ENCODE peak calls at places on chromosomes 4 and X, in six cellular contexts. One of them, this sample, is unnamed.

GRCh38 chr4:182478475-182478874 is 235.3 kb downstream of the TENM3 start:
- DNase-seq in CD8-positive, alpha-beta T cell: no peak
- DNase-seq in sigmoid colon: no peak
- DNase-seq in bronchial epithelial cell: peak
- DNase-seq in fibroblast of pulmonary artery: peak
- DNase-seq in mammary epithelial cell: peak
- DNase-seq in this sample: no peak

GRCh38 chrX:120309873-120310730 is 1.2 kb downstream of the TMEM255A start:
- DNase-seq in bronchial epithelial cell: no peak
- DNase-seq in fibroblast of pulmonary artery: no peak
- DNase-seq in CD8-positive, alpha-beta T cell: no peak
- DNase-seq in sigmoid colon: no peak
- DNase-seq in mammary epithelial cell: no peak
- DNase-seq in this sample: no peak

GRCh38 chrX:3449287-3449686 is 102.8 kb upstream of the MXRA5 start:
- DNase-seq in fibroblast of pulmonary artery: peak
- DNase-seq in bronchial epithelial cell: no peak
- DNase-seq in mammary epithelial cell: no peak
- DNase-seq in sigmoid colon: no peak
- DNase-seq in CD8-positive, alpha-beta T cell: no peak
- DNase-seq in this sample: no peak

GRCh38 chr4:2411786-2412510 is 6.5 kb downstream of the ZFYVE28 start:
- DNase-seq in sigmoid colon: no peak
- DNase-seq in bronchial epithelial cell: no peak
- DNase-seq in fibroblast of pulmonary artery: no peak
- DNase-seq in mammary epithelial cell: no peak
- DNase-seq in CD8-positive, alpha-beta T cell: no peak
- DNase-seq in this sample: no peak

GRCh38 chr4:144861471-144861870 is 215.5 kb downstream of the HHIP start:
- DNase-seq in mammary epithelial cell: no peak
- DNase-seq in bronchial epithelial cell: no peak
- DNase-seq in sigmoid colon: no peak
- DNase-seq in fibroblast of pulmonary artery: no peak
- DNase-seq in CD8-positive, alpha-beta T cell: no peak
- DNase-seq in this sample: no peak

GRCh38 chr4:140144050-140144449 is 9.9 kb downstream of the MAML3 start:
- DNase-seq in mammary epithelial cell: no peak
- DNase-seq in sigmoid colon: no peak
- DNase-seq in bronchial epithelial cell: no peak
- DNase-seq in fibroblast of pulmonary artery: no peak
- DNase-seq in CD8-positive, alpha-beta T cell: no peak
- DNase-seq in this sample: no peak

GRCh38 chr4:91256043-91256442 is 1047.7 kb upstream of the GRID2 start:
- DNase-seq in mammary epithelial cell: no peak
- DNase-seq in bronchial epithelial cell: no peak
- DNase-seq in sigmoid colon: no peak
- DNase-seq in CD8-positive, alpha-beta T cell: no peak
- DNase-seq in fibroblast of pulmonary artery: no peak
- DNase-seq in this sample: no peak

GRCh38 chrX:40108959-40109287 is 11.2 kb upstream of the BCOR start:
- DNase-seq in sigmoid colon: peak
- DNase-seq in mammary epithelial cell: peak
- DNase-seq in CD8-positive, alpha-beta T cell: peak
- DNase-seq in bronchial epithelial cell: no peak
- DNase-seq in fibroblast of pulmonary artery: peak
- DNase-seq in this sample: no peak

GRCh38 chrX:47831788-47832187 is 4.9 kb upstream of the ZNF81 start:
- DNase-seq in bronchial epithelial cell: peak
- DNase-seq in CD8-positive, alpha-beta T cell: no peak
- DNase-seq in sigmoid colon: no peak
- DNase-seq in fibroblast of pulmonary artery: peak
- DNase-seq in mammary epithelial cell: peak
- DNase-seq in this sample: no peak

GRCh38 chr4:138975225-138975624 is 40.4 kb upstream of the NOCT start:
- DNase-seq in CD8-positive, alpha-beta T cell: no peak
- DNase-seq in bronchial epithelial cell: no peak
- DNase-seq in sigmoid colon: no peak
- DNase-seq in mammary epithelial cell: no peak
- DNase-seq in fibroblast of pulmonary artery: no peak
- DNase-seq in this sample: no peak

GRCh38 chrX:130330706-130331105 is 9.0 kb upstream of the SLC25A14 start:
- DNase-seq in bronchial epithelial cell: peak
- DNase-seq in sigmoid colon: no peak
- DNase-seq in mammary epithelial cell: peak
- DNase-seq in fibroblast of pulmonary artery: peak
- DNase-seq in CD8-positive, alpha-beta T cell: no peak
- DNase-seq in this sample: no peak

GRCh38 chr4:152109585-152110509 is 349.0 kb upstream of the GATB start:
- DNase-seq in fibroblast of pulmonary artery: no peak
- DNase-seq in CD8-positive, alpha-beta T cell: no peak
- DNase-seq in sigmoid colon: no peak
- DNase-seq in mammary epithelial cell: no peak
- DNase-seq in bronchial epithelial cell: no peak
- DNase-seq in this sample: no peak

GRCh38 chr4:17326756-17327155 is 185.1 kb downstream of the QDPR start:
- DNase-seq in fibroblast of pulmonary artery: no peak
- DNase-seq in CD8-positive, alpha-beta T cell: no peak
- DNase-seq in sigmoid colon: no peak
- DNase-seq in mammary epithelial cell: no peak
- DNase-seq in bronchial epithelial cell: no peak
- DNase-seq in this sample: no peak

GRCh38 chr4:134632056-134632455 is 430.5 kb upstream of the PABPC4L start:
- DNase-seq in fibroblast of pulmonary artery: no peak
- DNase-seq in bronchial epithelial cell: no peak
- DNase-seq in mammary epithelial cell: no peak
- DNase-seq in sigmoid colon: no peak
- DNase-seq in CD8-positive, alpha-beta T cell: no peak
- DNase-seq in this sample: no peak

GRCh38 chrX:68846536-68846935 is 17.7 kb downstream of the EFNB1 start:
- DNase-seq in CD8-positive, alpha-beta T cell: no peak
- DNase-seq in bronchial epithelial cell: no peak
- DNase-seq in fibroblast of pulmonary artery: no peak
- DNase-seq in mammary epithelial cell: no peak
- DNase-seq in sigmoid colon: no peak
- DNase-seq in this sample: no peak

GRCh38 chrX:110407910-110408545 is 49.4 kb downstream of the RTL9 start:
- DNase-seq in bronchial epithelial cell: peak
- DNase-seq in sigmoid colon: no peak
- DNase-seq in CD8-positive, alpha-beta T cell: no peak
- DNase-seq in mammary epithelial cell: peak
- DNase-seq in fibroblast of pulmonary artery: peak
- DNase-seq in this sample: no peak

GRCh38 chr4:1003271-1004070 is 8.0 kb upstream of the FGFRL1 start:
- DNase-seq in CD8-positive, alpha-beta T cell: no peak
- DNase-seq in sigmoid colon: no peak
- DNase-seq in bronchial epithelial cell: no peak
- DNase-seq in mammary epithelial cell: no peak
- DNase-seq in fibroblast of pulmonary artery: no peak
- DNase-seq in this sample: no peak

GRCh38 chrX:136204571-136204970 is 46.6 kb downstream of the MAP7D3 start:
- DNase-seq in fibroblast of pulmonary artery: peak
- DNase-seq in bronchial epithelial cell: peak
- DNase-seq in sigmoid colon: peak
- DNase-seq in mammary epithelial cell: peak
- DNase-seq in CD8-positive, alpha-beta T cell: no peak
- DNase-seq in this sample: no peak

DNA sequence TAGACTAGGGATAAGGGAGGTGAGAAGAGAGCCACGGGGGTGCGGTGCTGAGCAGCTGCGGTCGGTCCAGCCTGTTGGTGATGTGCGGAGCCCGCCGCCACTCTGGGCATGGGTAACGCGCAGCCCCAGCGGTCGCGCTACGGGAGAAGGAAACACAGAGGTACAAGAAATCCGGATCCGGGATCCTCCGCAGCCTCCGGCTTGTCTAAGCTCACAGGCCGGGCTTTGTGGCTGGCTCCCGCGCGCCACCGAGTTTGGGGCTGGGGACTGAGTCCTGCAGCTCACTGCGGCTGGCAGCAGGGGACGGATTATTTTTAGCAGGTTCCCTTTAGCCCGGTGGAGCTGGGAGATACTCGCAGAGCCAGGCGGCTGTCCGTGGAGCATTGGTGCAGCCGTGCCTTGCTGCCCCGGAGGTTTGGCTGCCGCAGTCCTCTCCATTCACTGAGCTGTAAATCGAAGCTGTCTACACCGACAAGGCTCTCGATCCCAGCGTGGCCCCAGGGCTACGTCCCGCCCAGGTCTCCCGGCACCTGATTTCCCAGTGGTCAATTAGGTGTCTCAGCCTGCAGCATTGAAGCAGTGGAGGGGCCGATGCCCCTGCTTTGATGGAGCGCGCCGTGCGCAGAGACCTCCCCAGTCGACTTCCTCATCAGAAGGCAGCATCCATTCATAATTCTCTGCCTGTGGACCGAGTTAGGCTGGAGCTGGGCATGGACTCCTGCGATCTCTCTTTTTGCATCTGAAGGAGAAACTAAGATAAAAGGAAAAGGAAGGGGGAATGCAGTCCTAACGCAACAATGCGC is 81.9 kb upstream of the SCML1 start:
- DNase-seq in fibroblast of pulmonary artery: peak
- DNase-seq in mammary epithelial cell: peak
- DNase-seq in sigmoid colon: no peak
- DNase-seq in bronchial epithelial cell: no peak
- DNase-seq in CD8-positive, alpha-beta T cell: no peak
- DNase-seq in this sample: no peak
- H3K4me3 ChIP-seq in fibroblast of pulmonary artery: peak
- H3K4me3 ChIP-seq in mammary epithelial cell: peak
- H3K4me3 ChIP-seq in sigmoid colon: peak
- H3K4me3 ChIP-seq in bronchial epithelial cell: peak
- H3K4me3 ChIP-seq in CD8-positive, alpha-beta T cell: peak
- H3K4me3 ChIP-seq in this sample: no peak

DNA sequence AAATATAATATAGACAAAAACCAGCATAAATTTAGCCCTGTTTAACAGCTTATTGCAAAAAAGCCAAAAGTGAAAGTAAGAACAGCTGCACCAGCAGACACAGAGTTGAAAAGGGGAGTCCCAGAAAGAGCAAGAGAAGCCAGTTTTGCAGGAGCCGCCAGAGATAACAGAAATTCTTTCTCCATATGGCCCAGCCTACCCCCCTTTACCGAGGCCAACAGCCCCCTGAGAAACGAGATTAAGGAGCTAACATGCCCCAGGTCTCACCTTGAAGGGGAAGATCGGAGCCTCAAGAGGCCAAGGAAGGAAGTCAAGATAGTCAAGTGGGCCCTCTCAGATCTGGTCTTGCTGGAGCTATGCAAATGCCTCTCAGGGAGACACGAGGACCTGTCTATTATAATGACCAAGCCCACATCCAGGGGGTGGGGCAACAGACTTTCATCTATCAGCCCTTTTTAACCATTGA is 4.8 kb downstream of the ACOX3 start:
- DNase-seq in CD8-positive, alpha-beta T cell: no peak
- DNase-seq in sigmoid colon: no peak
- DNase-seq in fibroblast of pulmonary artery: peak
- DNase-seq in mammary epithelial cell: peak
- DNase-seq in bronchial epithelial cell: no peak
- DNase-seq in this sample: no peak
- H3K4me3 ChIP-seq in CD8-positive, alpha-beta T cell: peak
- H3K4me3 ChIP-seq in sigmoid colon: peak
- H3K4me3 ChIP-seq in fibroblast of pulmonary artery: peak
- H3K4me3 ChIP-seq in mammary epithelial cell: peak
- H3K4me3 ChIP-seq in bronchial epithelial cell: peak
- H3K4me3 ChIP-seq in this sample: peak

GRCh38 chr4:145939241-145939640 is 618 bp upstream of the ZNF827 start:
- DNase-seq in CD8-positive, alpha-beta T cell: no peak
- DNase-seq in fibroblast of pulmonary artery: no peak
- DNase-seq in mammary epithelial cell: peak
- DNase-seq in bronchial epithelial cell: no peak
- DNase-seq in sigmoid colon: no peak
- DNase-seq in this sample: no peak
- H3K4me3 ChIP-seq in CD8-positive, alpha-beta T cell: peak
- H3K4me3 ChIP-seq in fibroblast of pulmonary artery: peak
- H3K4me3 ChIP-seq in mammary epithelial cell: peak
- H3K4me3 ChIP-seq in bronchial epithelial cell: no peak
- H3K4me3 ChIP-seq in sigmoid colon: peak
- H3K4me3 ChIP-seq in this sample: peak

GRCh38 chr4:127015616-127016015 is 617.1 kb upstream of the INTU start:
- DNase-seq in bronchial epithelial cell: no peak
- DNase-seq in mammary epithelial cell: no peak
- DNase-seq in sigmoid colon: no peak
- DNase-seq in fibroblast of pulmonary artery: no peak
- DNase-seq in CD8-positive, alpha-beta T cell: no peak
- DNase-seq in this sample: no peak
- H3K4me3 ChIP-seq in bronchial epithelial cell: no peak
- H3K4me3 ChIP-seq in mammary epithelial cell: no peak
- H3K4me3 ChIP-seq in sigmoid colon: no peak
- H3K4me3 ChIP-seq in fibroblast of pulmonary artery: no peak
- H3K4me3 ChIP-seq in CD8-positive, alpha-beta T cell: no peak
- H3K4me3 ChIP-seq in this sample: no peak

GRCh38 chr4:89049853-89050252 is 7.1 kb downstream of the FAM13A start:
- DNase-seq in bronchial epithelial cell: no peak
- DNase-seq in mammary epithelial cell: no peak
- DNase-seq in fibroblast of pulmonary artery: no peak
- DNase-seq in sigmoid colon: no peak
- DNase-seq in CD8-positive, alpha-beta T cell: no peak
- DNase-seq in this sample: no peak

GRCh38 chr4:89054627-89055026 is 2.4 kb downstream of the FAM13A start:
- DNase-seq in CD8-positive, alpha-beta T cell: no peak
- DNase-seq in sigmoid colon: no peak
- DNase-seq in mammary epithelial cell: no peak
- DNase-seq in bronchial epithelial cell: no peak
- DNase-seq in fibroblast of pulmonary artery: no peak
- DNase-seq in this sample: no peak

GRCh38 chr4:89056292-89056952 is 563 bp downstream of the FAM13A start:
- DNase-seq in mammary epithelial cell: no peak
- DNase-seq in sigmoid colon: no peak
- DNase-seq in CD8-positive, alpha-beta T cell: no peak
- DNase-seq in bronchial epithelial cell: no peak
- DNase-seq in fibroblast of pulmonary artery: no peak
- DNase-seq in this sample: no peak

GRCh38 chr4:89056953-89057398 is at the start of gene FAM13A:
- DNase-seq in sigmoid colon: peak
- DNase-seq in mammary epithelial cell: peak
- DNase-seq in fibroblast of pulmonary artery: peak
- DNase-seq in bronchial epithelial cell: peak
- DNase-seq in CD8-positive, alpha-beta T cell: no peak
- DNase-seq in this sample: peak

GRCh38 chr4:89055157-89056080 is 1.6 kb downstream of the FAM13A start:
- DNase-seq in mammary epithelial cell: peak
- DNase-seq in fibroblast of pulmonary artery: no peak
- DNase-seq in sigmoid colon: no peak
- DNase-seq in bronchial epithelial cell: peak
- DNase-seq in CD8-positive, alpha-beta T cell: no peak
- DNase-seq in this sample: no peak
- H3K4me3 ChIP-seq in mammary epithelial cell: no peak
- H3K4me3 ChIP-seq in fibroblast of pulmonary artery: peak
- H3K4me3 ChIP-seq in sigmoid colon: peak
- H3K4me3 ChIP-seq in bronchial epithelial cell: no peak
- H3K4me3 ChIP-seq in CD8-positive, alpha-beta T cell: no peak
- H3K4me3 ChIP-seq in this sample: peak

DNA sequence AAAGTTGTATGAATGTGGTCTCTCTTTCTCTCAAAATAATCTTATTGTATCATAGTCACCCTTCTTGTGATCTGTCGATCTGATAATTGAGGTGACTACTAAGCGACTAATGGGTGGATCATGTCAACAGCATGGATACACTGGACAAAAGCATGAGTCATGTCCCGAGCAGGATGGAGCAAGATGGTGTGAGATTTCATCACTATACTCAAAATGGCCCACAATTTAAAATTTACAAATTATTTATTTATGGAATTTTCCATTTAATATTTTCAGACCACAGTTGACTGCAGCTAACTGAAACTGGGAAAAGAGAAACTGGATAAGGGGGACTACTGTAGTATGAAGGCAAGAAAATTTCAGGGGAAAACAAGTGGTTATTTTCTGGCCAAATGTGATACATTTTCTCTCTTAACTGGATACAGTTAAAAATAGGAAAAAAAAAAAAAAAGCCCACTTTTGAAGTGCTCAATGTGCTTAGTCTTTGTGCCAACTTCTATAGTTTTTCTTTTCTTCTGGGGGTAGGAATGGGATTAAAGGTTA is 25.3 kb downstream of the FAM241A start:
- DNase-seq in bronchial epithelial cell: peak
- DNase-seq in sigmoid colon: no peak
- DNase-seq in CD8-positive, alpha-beta T cell: no peak
- DNase-seq in mammary epithelial cell: peak
- DNase-seq in fibroblast of pulmonary artery: peak
- DNase-seq in this sample: peak
- H3K4me3 ChIP-seq in bronchial epithelial cell: no peak
- H3K4me3 ChIP-seq in sigmoid colon: no peak
- H3K4me3 ChIP-seq in CD8-positive, alpha-beta T cell: no peak
- H3K4me3 ChIP-seq in mammary epithelial cell: no peak
- H3K4me3 ChIP-seq in fibroblast of pulmonary artery: no peak
- H3K4me3 ChIP-seq in this sample: no peak